ENCODE peak calls at places on chromosomes 1 and 21, in five cellular contexts. S, X, Z, C and J are unnamed samples.

GRCh38 chr1:58881471-58881994 is 97.7 kb upstream of the JUN start:
- DNase-seq in S (peak), X (no peak), Z (no peak), C (no peak), J (peak)

GRCh38 chr1:56098956-56099355 is 480.4 kb downstream of the PLPP3 start:
- DNase-seq in S (no peak), X (no peak), Z (no peak), C (no peak), J (peak)

GRCh38 chr21:42862123-42862475 is 17.2 kb downstream of the WDR4 start:
- DNase-seq in S (no peak), X (no peak), Z (no peak), C (no peak), J (no peak)

GRCh38 chr1:98923667-98924066 is 81.0 kb downstream of the PLPPR5 start:
- DNase-seq in S (no peak), X (no peak), Z (no peak), C (no peak), J (no peak)

GRCh38 chr1:61253059-61253735 is 170.8 kb downstream of the NFIA start:
- DNase-seq in S (peak), X (peak), Z (no peak), C (no peak), J (peak)

GRCh38 chr21:25790122-25790951 is 55.6 kb downstream of the GABPA start:
- DNase-seq in S (peak), X (no peak), Z (no peak), C (no peak), J (peak)

GRCh38 chr1:21933397-21934248 is 3.5 kb downstream of the HSPG2 start:
- DNase-seq in S (no peak), X (peak), Z (no peak), C (no peak), J (no peak)

GRCh38 chr1:17696417-17697301 is 58.5 kb upstream of the ACTL8 start:
- DNase-seq in S (peak), X (no peak), Z (no peak), C (no peak), J (peak)

GRCh38 chr1:161420763-161421455 is 53.2 kb upstream of the CFAP126 start:
- DNase-seq in S (no peak), X (no peak), Z (no peak), C (no peak), J (no peak)

GRCh38 chr1:151282883-151283725 is 1.0 kb downstream of the ZNF687 start:
- DNase-seq in S (peak), X (peak), Z (no peak), C (no peak), J (no peak)

GRCh38 chr1:60037061-60037460 is 36.5 kb downstream of the C1orf87 start:
- DNase-seq in S (no peak), X (no peak), Z (no peak), C (no peak), J (peak)

GRCh38 chr1:186605762-186606350 is 74.4 kb downstream of the PTGS2 start:
- DNase-seq in S (peak), X (peak), Z (no peak), C (peak), J (peak)

GRCh38 chr1:151881479-151881878 is 27.8 kb downstream of the THEM4 start:
- DNase-seq in S (no peak), X (no peak), Z (no peak), C (no peak), J (no peak)

DNA sequence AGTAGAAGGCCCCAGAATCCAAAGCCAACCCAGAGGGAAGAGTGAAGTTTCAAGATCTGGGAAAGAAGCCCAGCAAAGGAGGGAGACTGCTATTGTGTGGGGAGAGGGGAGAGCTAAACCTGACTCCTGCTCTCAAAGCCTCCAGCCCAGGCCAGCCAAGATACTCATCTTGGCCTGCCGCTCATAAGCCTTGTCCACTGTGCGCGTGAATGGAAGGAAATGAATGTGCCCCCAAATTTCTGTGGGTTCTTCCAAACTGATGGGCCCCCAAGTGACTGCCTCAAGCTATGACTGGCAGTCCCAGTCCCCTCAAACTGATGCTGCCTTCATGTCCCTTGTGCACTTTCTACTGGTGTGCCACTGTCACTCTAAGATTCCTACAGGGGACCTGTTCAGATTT is 2.0 kb downstream of the PLXNA2 start:
- DNase-seq in S (no peak), X (no peak), Z (no peak), C (no peak), J (no peak)
- H3K4me3 ChIP-seq in S (no peak), X (peak), Z (peak), C (no peak), J (peak)

DNA sequence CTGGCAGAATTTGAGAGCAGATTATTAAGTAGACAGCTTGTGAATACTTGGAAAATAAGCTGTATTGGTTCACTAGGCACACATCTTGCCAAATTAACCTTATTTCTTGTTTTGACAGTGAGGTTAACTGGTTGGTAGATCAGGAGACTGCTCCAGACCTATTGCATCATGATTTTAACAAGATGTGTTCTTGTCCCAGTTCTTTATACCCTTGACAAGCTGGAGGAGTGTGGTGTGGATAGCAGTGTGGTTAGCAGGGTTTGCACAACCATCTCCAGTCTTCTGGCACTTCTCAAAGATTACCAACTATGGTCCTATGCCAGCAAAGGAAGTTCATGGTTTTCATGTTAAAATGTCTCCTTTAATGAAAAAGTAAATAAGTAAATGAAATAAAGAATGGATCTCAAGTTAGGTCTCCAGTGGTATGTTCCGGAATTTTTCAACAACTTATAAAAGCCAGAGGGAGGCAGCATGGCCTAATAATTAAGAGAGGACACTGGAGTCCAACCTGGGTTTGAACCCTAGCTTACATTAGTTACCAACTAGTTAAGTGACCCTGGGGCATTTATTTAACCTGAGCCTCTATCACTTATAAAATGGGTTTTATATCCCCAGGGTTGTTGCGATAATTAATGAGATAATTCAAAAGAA is 34.1 kb downstream of the DDX20 start:
- DNase-seq in S (peak), X (peak), Z (no peak), C (no peak), J (peak)
- TF ChIP-seq CTCF in S (no peak), X (no peak), Z (no peak), C (no peak), J (peak)

DNA sequence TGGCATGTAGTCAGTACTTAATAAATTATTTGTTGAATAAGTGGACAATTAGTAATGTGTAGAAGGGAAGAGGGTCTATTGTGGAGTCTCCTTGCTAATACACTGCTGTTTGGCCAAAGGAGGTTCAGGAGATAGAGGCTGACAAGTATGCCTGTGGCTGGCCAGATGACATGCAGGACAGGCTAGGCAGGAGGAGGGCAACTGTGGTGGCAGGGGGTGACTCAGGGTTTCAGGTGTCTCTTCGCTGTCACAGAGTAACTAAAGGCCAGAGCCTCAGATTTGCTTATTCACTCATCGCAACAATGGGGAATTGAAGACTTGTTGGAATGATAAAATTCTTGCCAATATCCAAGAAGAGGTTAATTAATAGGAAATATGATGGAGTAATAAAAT is 33.1 kb downstream of the THRAP3 start:
- DNase-seq in S (no peak), X (no peak), Z (no peak), C (peak), J (peak)
- H3K4me3 ChIP-seq in S (no peak), X (no peak), Z (no peak), C (no peak), J (no peak)

DNA sequence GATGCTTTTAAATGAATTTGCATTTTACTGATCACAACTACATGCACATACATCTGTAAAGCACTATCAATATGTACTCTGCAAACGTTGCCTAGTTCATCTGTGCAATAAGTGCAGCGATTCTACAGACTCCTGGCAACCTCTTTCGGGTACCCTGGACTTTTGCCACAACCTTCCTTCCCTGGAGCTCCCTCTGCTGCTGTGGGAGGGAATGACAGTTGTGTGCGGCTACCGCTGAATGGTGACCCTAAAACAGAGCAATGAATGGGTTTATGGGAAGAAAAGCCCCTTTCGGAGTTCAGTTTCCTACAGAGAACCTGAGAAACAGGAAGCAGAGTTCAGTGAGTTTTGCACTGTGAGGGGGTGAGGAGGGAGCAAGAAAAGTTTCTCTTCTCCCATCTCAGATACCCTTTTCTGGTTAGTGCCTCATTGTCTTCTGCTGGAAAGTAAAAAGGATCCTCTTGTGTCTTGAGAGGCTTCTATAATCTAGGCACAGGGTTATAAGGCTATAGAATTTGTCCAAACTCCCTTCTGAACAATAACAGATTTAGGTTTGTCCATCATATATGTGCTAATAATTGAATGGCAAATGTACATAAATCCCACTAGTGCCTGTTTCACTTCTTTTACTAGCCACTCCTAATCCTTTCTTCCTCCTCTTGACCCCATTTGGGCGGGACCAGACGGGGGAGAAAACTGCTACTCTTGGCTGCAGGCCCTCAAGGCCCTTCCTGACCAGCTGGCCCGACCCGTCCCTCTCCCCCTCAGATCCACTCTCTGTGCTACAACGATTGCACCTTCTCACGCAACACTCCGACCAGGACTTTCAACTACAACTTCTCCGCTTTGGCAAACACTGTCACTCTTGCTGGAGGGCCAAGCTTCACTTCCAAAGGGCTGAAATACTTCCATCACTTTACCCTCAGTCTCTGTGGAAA is 19.8 kb upstream of the SARS1 start:
- DNase-seq in S (peak), X (peak), Z (no peak), C (peak), J (no peak)
- TF ChIP-seq CTCF in S (peak), X (peak), Z (no peak), C (peak), J (peak)

GRCh38 chr1:54500030-54500389 is 48.0 kb upstream of the ACOT11 start:
- DNase-seq in S (no peak), X (no peak), Z (no peak), C (no peak), J (no peak)
- H3K4me3 ChIP-seq in S (no peak), X (no peak), Z (peak), C (no peak), J (no peak)

GRCh38 chr1:63537940-63538339 is 14.6 kb downstream of the EFCAB7 start:
- DNase-seq in S (peak), X (no peak), Z (no peak), C (no peak), J (peak)
- TF ChIP-seq CTCF in S (peak), X (peak), Z (no peak), C (peak), J (peak)